ENCODE peak calls at places on chromosomes 4 and X, in seven cellular contexts. N is PC-3, X is tibial nerve, R is ascending aorta, G is left lung, E is lung, B is hepatocyte. U is an unnamed sample.

GRCh38 chrX:54043696-54044125 is 562 bp downstream of the PHF8 start:
- DNase-seq in G (no peak), B (peak; percentile 53), E (peak; percentile 29), R (no peak), X (peak; percentile 4), N (peak; percentile 33), U (no peak)

GRCh38 chrX:3638280-3638873 is 75.1 kb downstream of the PRKX start:
- DNase-seq in E (no peak), G (no peak), X (peak; percentile 29), R (no peak), B (peak; percentile 73), N (peak; percentile 66), U (no peak)

GRCh38 chrX:34130980-34131744 is 952 bp downstream of the FAM47A start:
- DNase-seq in G (no peak), X (no peak), E (no peak), R (no peak), B (no peak), N (no peak), U (peak; percentile 33)

GRCh38 chrX:109760241-109760921 is 27.3 kb upstream of the ACSL4 start:
- DNase-seq in G (no peak), E (no peak), N (peak; percentile 54), B (no peak), R (no peak), X (no peak), U (no peak)

GRCh38 chrX:73262991-73263390 is 48.3 kb upstream of the NAP1L2 start:
- DNase-seq in X (no peak), B (no peak), N (peak; percentile 38), R (no peak), G (no peak), E (no peak), U (no peak)

GRCh38 chrX:101415180-101416130 is 7.4 kb downstream of the HNRNPH2 start:
- DNase-seq in B (peak; percentile 73), G (no peak), N (peak; percentile 69), R (no peak), X (peak; percentile 39), E (peak; percentile 42), U (no peak)

GRCh38 chrX:151830911-151831310 is 81.8 kb upstream of the MAGEA4 start:
- DNase-seq in E (no peak), G (no peak), X (no peak), N (no peak), B (no peak), R (no peak), U (no peak)

GRCh38 chrX:38806054-38806389 is 4.8 kb downstream of the MID1IP1 start:
- DNase-seq in E (no peak), G (no peak), N (no peak), B (no peak), X (no peak), R (no peak), U (no peak)

GRCh38 chr4:159669094-159669493 is 566.2 kb downstream of the RAPGEF2 start:
- DNase-seq in E (no peak), X (no peak), R (no peak), B (no peak), G (no peak), N (no peak), U (no peak)

GRCh38 chr4:6953751-6954380 is 44.2 kb downstream of the TBC1D14 start:
- DNase-seq in R (peak; percentile 81), E (peak; percentile 75), B (peak; percentile 75), N (no peak), X (no peak), G (peak; percentile 87), U (peak; percentile 92)

GRCh38 chr4:80079255-80079923 is 6.4 kb upstream of the ANTXR2 start:
- DNase-seq in G (peak; percentile 80), B (no peak), E (no peak), X (no peak), R (no peak), N (no peak), U (no peak)

GRCh38 chr4:82900335-82901128 is at the start of gene THAP9:
- DNase-seq in B (peak; percentile 99), E (peak; percentile 99), G (peak; percentile 97), R (peak; percentile 99), N (peak; percentile 98), X (peak; percentile 96), U (peak; percentile 100)

GRCh38 chrX:40543661-40544328 is 37.0 kb upstream of the ATP6AP2 start:
- DNase-seq in R (no peak), G (no peak), N (peak; percentile 82), X (peak; percentile 41), B (peak; percentile 84), E (no peak), U (no peak)

GRCh38 chr4:156615066-156615514 is 356.5 kb downstream of the PDGFC start:
- DNase-seq in G (no peak), B (no peak), E (no peak), N (no peak), R (no peak), X (no peak), U (no peak)

GRCh38 chr4:7824218-7824617 is 115.4 kb downstream of the AFAP1 start:
- DNase-seq in B (no peak), N (no peak), E (no peak), X (no peak), G (no peak), R (no peak), U (no peak)

GRCh38 chr4:146407669-146408084 is 114.1 kb downstream of the SLC10A7 start:
- DNase-seq in R (no peak), E (no peak), X (no peak), B (no peak), N (peak; percentile 84), G (no peak), U (no peak)

GRCh38 chrX:44705817-44706551 is 137.8 kb upstream of the DUSP21 start:
- DNase-seq in E (no peak), R (no peak), X (no peak), G (no peak), N (no peak), B (peak; percentile 8), U (no peak)

GRCh38 chr4:153785830-153786721 is 2.8 kb downstream of the SFRP2 start:
- DNase-seq in E (no peak), G (no peak), R (no peak), B (no peak), N (peak; percentile 53), X (no peak), U (no peak)

GRCh38 chrX:41010188-41010846 is 74.9 kb upstream of the USP9X start:
- DNase-seq in X (peak; percentile 77), E (peak; percentile 82), B (peak; percentile 85), R (peak; percentile 88), N (peak; percentile 91), G (peak; percentile 79), U (peak; percentile 87)

GRCh38 chrX:7927259-7928167 is at the start of gene PNPLA4:
- DNase-seq in B (peak; percentile 89), N (peak; percentile 87), R (peak; percentile 83), X (peak; percentile 20), E (peak; percentile 91), G (peak; percentile 93), U (peak; percentile 82)

GRCh38 chrX:146581981-146582712 is 227.4 kb upstream of the CXorf51B start:
- DNase-seq in E (no peak), N (no peak), G (no peak), X (no peak), R (no peak), B (no peak), U (no peak)

GRCh38 chrX:65644621-65645287 is 22.7 kb upstream of the MSN start:
- DNase-seq in X (peak; percentile 82), G (peak; percentile 74), E (peak; percentile 88), R (peak; percentile 95), N (peak; percentile 91), B (peak; percentile 47), U (peak; percentile 88)

GRCh38 chr4:158121203-158121586 is 51.6 kb downstream of the GASK1B start:
- DNase-seq in G (no peak), B (peak; percentile 73), E (peak; percentile 40), X (peak; percentile 57), N (no peak), R (peak; percentile 80), U (no peak)
- H3K27ac ChIP-seq in G (peak overlapping the region; percentile 49), B (peak overlapping the region; percentile 49), E (no peak overlapping the region), X (peak overlapping the region; percentile 77), N (no peak overlapping the region), R (peak overlapping the region; percentile 78), U (no peak overlapping the region)

GRCh38 chrX:154317391-154318000 is 21.9 kb downstream of the TKTL1 start:
- DNase-seq in R (no peak), X (peak; percentile 29), N (peak; percentile 37), G (no peak), E (no peak), B (peak; percentile 33), U (no peak)
- TF ChIP-seq CTCF in R (peak; percentile 20), X (peak; percentile 29), N (peak; percentile 61), G (peak; percentile 31), E (peak; percentile 12), B (peak; percentile 31), U (no peak)

GRCh38 chr4:185709802-185710486 is 102.0 kb downstream of the SORBS2 start:
- DNase-seq in G (no peak), E (no peak), R (no peak), X (no peak), N (peak; percentile 9), B (no peak), U (no peak)
- H3K4me3 ChIP-seq in G (no peak overlapping the region), E (no peak overlapping the region), R (no peak overlapping the region), X (no peak overlapping the region), N (no peak overlapping the region), B (no peak overlapping the region), U (no peak overlapping the region)

GRCh38 chr4:137541181-137541580 is 8.9 kb upstream of the PCDH18 start:
- DNase-seq in B (no peak), E (no peak), G (no peak), R (no peak), N (no peak), X (no peak), U (no peak)
- H3K27ac ChIP-seq in B (no peak overlapping the region), E (no peak overlapping the region), G (no peak overlapping the region), R (no peak overlapping the region), N (no peak overlapping the region), X (peak overlapping the region; percentile 56), U (no peak overlapping the region)

DNA sequence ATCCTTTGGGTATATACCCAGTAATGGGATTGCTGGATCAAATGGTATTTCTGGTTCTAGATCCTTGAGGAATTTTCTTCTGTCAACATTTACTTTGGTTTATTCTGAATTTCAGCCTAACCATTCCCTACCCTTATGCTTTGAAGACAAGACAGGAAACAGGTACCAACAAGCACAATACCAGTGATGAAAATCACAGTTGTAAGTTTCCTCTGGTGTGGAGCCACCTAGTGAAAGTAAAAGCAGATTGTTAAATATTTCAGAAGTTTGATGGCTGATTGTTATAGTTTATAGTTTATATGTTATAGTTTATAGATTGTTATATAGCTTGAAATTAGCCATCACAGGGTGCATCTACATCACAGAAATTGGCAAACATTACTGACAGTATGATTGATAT is 104.5 kb upstream of the AGA start:
- DNase-seq in R (no peak), B (no peak), N (peak; percentile 21), X (no peak), E (no peak), G (no peak), U (no peak)
- TF ChIP-seq CTCF in R (no peak), B (no peak), N (peak; percentile 38), X (no peak), E (no peak), G (no peak), U (no peak)

U was measured in suprapubic skin.